ENCODE peak calls at places on chromosomes 7 and 10, in four cellular contexts. Y, F, H and L are unnamed samples.

GRCh38 chr10:62037166-62037831 is 135.8 kb downstream of the ARID5B start:
- DNase-seq in Y (no peak), F (peak), H (no peak), L (peak)

GRCh38 chr10:78731675-78732074 is 337.1 kb upstream of the ZMIZ1 start:
- DNase-seq in H (no peak), Y (no peak), F (no peak), L (no peak)

GRCh38 chr7:142933624-142934023 is at the start of gene TRPV5:
- DNase-seq in H (no peak), F (no peak), Y (no peak), L (no peak)

GRCh38 chr7:140126435-140127034 is 50.2 kb downstream of the KDM7A start:
- DNase-seq in F (peak), Y (no peak), H (no peak), L (peak)

GRCh38 chr7:155358948-155359712 is 61.5 kb downstream of the INSIG1 start:
- DNase-seq in F (no peak), Y (no peak), H (no peak), L (no peak)

GRCh38 chr10:29600821-29601220 is 34.0 kb downstream of the SVIL start:
- DNase-seq in H (no peak), Y (peak), F (peak), L (no peak)

GRCh38 chr10:119517235-119518141 is 25.0 kb downstream of the RGS10 start:
- DNase-seq in H (no peak), F (peak), Y (no peak), L (peak)

GRCh38 chr7:1255083-1255816 is 22.6 kb downstream of the UNCX start:
- DNase-seq in H (no peak), Y (no peak), F (no peak), L (no peak)

GRCh38 chr7:50562126-50562525 is 3.1 kb downstream of the DDC start:
- DNase-seq in H (no peak), F (no peak), Y (peak), L (no peak)

GRCh38 chr7:159026271-159027047 is 118.2 kb downstream of the VIPR2 start:
- DNase-seq in H (no peak), F (no peak), Y (peak), L (no peak)